ENCODE peak calls at places on chromosomes 2 and 18, in eight cellular contexts. Q is upper lobe of right lung, I is HCT116, O is foreskin fibroblast, Y is psoas muscle, W is heart left ventricle, G is GM12864, X is glutamatergic neuron. J is an unnamed sample.

GRCh38 chr18:33924576-33924975 is 300.1 kb downstream of the NOL4 start:
- DNase-seq in Q (no peak), I (no peak), O (no peak), Y (no peak), W (no peak), G (no peak), X (no peak), J (no peak)

GRCh38 chr18:78979682-78980278 is at the start of gene SALL3:
- DNase-seq in Q (no peak), I (no peak), O (no peak), Y (no peak), W (no peak), G (no peak), X (peak; percentile 83), J (no peak)

GRCh38 chr2:200425026-200425821 is 84.6 kb downstream of the KCTD18 start:
- DNase-seq in Q (no peak), I (no peak), O (no peak), Y (no peak), W (no peak), G (no peak), X (no peak), J (no peak)

GRCh38 chr2:20350105-20350712 is 435 bp downstream of the PUM2 start:
- DNase-seq in Q (peak; percentile 81), I (no peak), O (peak; percentile 63), Y (no peak), W (peak; percentile 46), G (no peak), X (peak; percentile 71), J (peak; percentile 63)

GRCh38 chr18:6737833-6738232 is 8.3 kb downstream of the ARHGAP28 start:
- DNase-seq in Q (no peak), I (no peak), O (no peak), Y (no peak), W (no peak), G (no peak), X (no peak), J (no peak)

GRCh38 chr2:71948781-71949536 is 198.7 kb downstream of the CYP26B1 start:
- DNase-seq in Q (peak; percentile 45), I (no peak), O (peak; percentile 72), Y (peak; percentile 43), W (peak; percentile 46), G (no peak), X (no peak), J (no peak)

GRCh38 chr2:164620873-164621760 is at the start of gene GRB14:
- DNase-seq in Q (peak; percentile 90), I (peak; percentile 28), O (peak; percentile 50), Y (peak; percentile 44), W (peak; percentile 73), G (no peak), X (peak; percentile 31), J (peak; percentile 28)

GRCh38 chr2:240351826-240352426 is 83.5 kb upstream of the GPC1 start:
- DNase-seq in Q (no peak), I (no peak), O (no peak), Y (no peak), W (peak; percentile 36), G (no peak), X (peak; percentile 8), J (no peak)

GRCh38 chr2:153967248-153967973 is 95.7 kb downstream of the GALNT13 start:
- DNase-seq in Q (no peak), I (no peak), O (no peak), Y (no peak), W (no peak), G (no peak), X (no peak), J (no peak)

GRCh38 chr2:241870611-241871537 is 1.3 kb downstream of the RTP5 start:
- DNase-seq in Q (no peak), I (no peak), O (no peak), Y (peak; percentile 9), W (peak; percentile 11), G (no peak), X (peak; percentile 18), J (no peak)

GRCh38 chr2:114935031-114935430 is 492.6 kb downstream of the DPP10 start:
- DNase-seq in Q (no peak), I (no peak), O (no peak), Y (no peak), W (no peak), G (no peak), X (no peak), J (no peak)

GRCh38 chr2:212905640-212906201 is 245.7 kb downstream of the IKZF2 start:
- DNase-seq in Q (no peak), I (no peak), O (peak; percentile 52), Y (no peak), W (no peak), G (no peak), X (no peak), J (no peak)

GRCh38 chr2:163984991-163985390 is 249.2 kb upstream of the FIGN start:
- DNase-seq in Q (no peak), I (no peak), O (no peak), Y (no peak), W (no peak), G (no peak), X (no peak), J (no peak)

GRCh38 chr18:42893991-42894390 is 221.5 kb downstream of the RIT2 start:
- DNase-seq in Q (no peak), I (no peak), O (no peak), Y (no peak), W (no peak), G (no peak), X (no peak), J (no peak)

GRCh38 chr2:25306767-25307368 is 34.9 kb downstream of the DNMT3A start:
- DNase-seq in Q (peak; percentile 67), I (no peak), O (peak; percentile 45), Y (peak; percentile 66), W (peak; percentile 73), G (no peak), X (no peak), J (no peak)

GRCh38 chr2:156476516-156477206 is 40.5 kb downstream of the GPD2 start:
- DNase-seq in Q (no peak), I (no peak), O (peak; percentile 62), Y (no peak), W (no peak), G (peak; percentile 45), X (no peak), J (peak; percentile 28)

GRCh38 chr2:134253117-134253704 is 661 bp upstream of the MGAT5 start:
- DNase-seq in Q (no peak), I (no peak), O (no peak), Y (no peak), W (no peak), G (no peak), X (no peak), J (peak; percentile 17)

GRCh38 chr2:238899386-238899785 is 51.5 kb downstream of the TWIST2 start:
- DNase-seq in Q (no peak), I (no peak), O (peak; percentile 75), Y (no peak), W (no peak), G (no peak), X (no peak), J (no peak)

GRCh38 chr2:69177063-69177771 is 164.2 kb downstream of the ANTXR1 start:
- DNase-seq in Q (peak; percentile 69), I (no peak), O (peak; percentile 95), Y (peak; percentile 72), W (peak; percentile 77), G (no peak), X (no peak), J (no peak)

DNA sequence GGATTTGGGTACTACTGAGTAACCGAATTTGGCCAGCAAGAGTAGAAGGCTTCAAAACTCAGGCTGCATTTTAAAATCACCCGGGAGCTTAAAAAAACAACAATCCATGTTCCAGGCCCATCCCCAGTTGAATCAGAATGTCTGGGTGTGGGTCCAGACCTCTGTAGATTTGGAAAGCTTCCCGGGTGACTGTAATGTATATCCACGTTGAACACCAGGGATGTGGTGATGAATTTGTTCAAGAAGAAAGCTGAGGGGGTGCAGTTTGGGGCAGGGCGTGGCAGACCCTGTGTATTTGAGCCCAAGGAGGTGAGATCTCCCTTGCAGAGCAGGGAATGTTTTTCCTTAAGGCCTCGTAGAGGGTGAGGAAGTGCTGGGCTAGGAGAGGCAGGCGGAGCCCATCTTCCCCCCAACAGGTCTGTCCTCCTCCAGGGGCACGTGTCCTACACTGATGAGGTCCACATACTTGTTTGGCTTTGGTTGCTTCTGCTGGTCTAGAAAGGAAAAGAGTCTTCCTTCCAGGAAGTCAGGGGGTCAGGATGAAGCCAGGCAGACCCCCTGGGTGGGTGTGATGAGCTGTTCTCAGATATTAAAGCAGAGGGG is 5.8 kb downstream of the SH3BP4 start:
- DNase-seq in Q (no peak), I (no peak), O (peak; percentile 87), Y (no peak), W (no peak), G (no peak), X (no peak), J (no peak)
- TF ChIP-seq CTCF in Q (no peak), I (no peak), O (no peak), Y (no peak), W (no peak), G (no peak), X (no peak), J (no peak)

DNA sequence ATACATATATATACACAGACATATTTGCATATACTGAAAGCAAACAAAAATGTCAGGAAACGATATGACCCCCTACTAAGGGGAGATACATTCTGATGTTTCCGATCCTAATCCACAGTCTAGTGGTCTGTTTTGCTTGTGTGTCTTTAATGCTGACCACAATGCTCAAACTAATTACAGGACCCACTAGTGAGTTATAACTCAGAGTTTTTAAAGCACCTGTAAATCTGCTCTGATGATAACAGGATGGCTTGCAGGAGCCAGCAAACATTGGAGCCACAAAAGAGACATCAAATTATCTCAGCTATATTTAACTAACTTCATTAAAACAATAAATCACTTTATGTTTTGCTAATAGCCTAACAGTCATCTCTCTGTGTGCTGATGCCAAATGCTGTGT is 300.3 kb downstream of the NBAS start:
- DNase-seq in Q (no peak), I (no peak), O (no peak), Y (no peak), W (no peak), G (no peak), X (no peak), J (no peak)
- TF ChIP-seq CTCF in Q (no peak), I (no peak), O (no peak), Y (no peak), W (no peak), G (no peak), X (no peak), J (no peak)

GRCh38 chr2:178320011-178320410 is 125.7 kb downstream of the OSBPL6 start:
- DNase-seq in Q (no peak), I (no peak), O (no peak), Y (no peak), W (no peak), G (no peak), X (no peak), J (no peak)
- TF ChIP-seq CTCF in Q (no peak), I (no peak), O (no peak), Y (no peak), W (no peak), G (no peak), X (no peak), J (no peak)

GRCh38 chr2:99198103-99198841 is 17.3 kb downstream of the MRPL30 start:
- DNase-seq in Q (no peak), I (no peak), O (no peak), Y (no peak), W (no peak), G (no peak), X (no peak), J (no peak)

GRCh38 chr2:99205491-99205890 is 24.5 kb downstream of the MRPL30 start:
- DNase-seq in Q (no peak), I (no peak), O (no peak), Y (no peak), W (no peak), G (no peak), X (no peak), J (no peak)

GRCh38 chr2:99200232-99200631 is 19.2 kb downstream of the MRPL30 start:
- DNase-seq in Q (no peak), I (no peak), O (no peak), Y (no peak), W (no peak), G (no peak), X (no peak), J (no peak)

GRCh38 chr2:99201959-99202678 is 21.1 kb downstream of the MRPL30 start:
- DNase-seq in Q (no peak), I (no peak), O (no peak), Y (no peak), W (no peak), G (no peak), X (no peak), J (no peak)
- TF ChIP-seq CTCF in Q (peak; percentile 6), I (peak; percentile 29), O (no peak), Y (peak; percentile 7), W (no peak), G (no peak), X (peak; percentile 49), J (no peak)